ENCODE peak calls at places on chromosomes 3 and 15, in eight cellular contexts. Z is GDM1; X is HFF-Myc; E is hippocampal formation; A is activated T-cell treated with anti-CD3 and anti-CD28 coated beads, Interleukin-2, amount 50 U/mL, for 72 hours; D is left cardiac atrium; W is HuH-7.5; P is NCI-H2081. L is an unnamed sample.

GRCh38 chr15:75713338-75713895 is 769 bp upstream of the CSPG4 start:
- DNase-seq in Z (no peak), X (no peak), E (no peak), A (no peak), D (no peak), W (no peak), P (no peak), L (no peak)

GRCh38 chr3:57160046-57160730 is 5.0 kb downstream of the IL17RD start:
- DNase-seq in Z (no peak), X (no peak), E (no peak), A (no peak), D (peak), W (no peak), P (no peak), L (no peak)

GRCh38 chr3:188046561-188047213 is 107.3 kb upstream of the LPP start:
- DNase-seq in Z (no peak), X (no peak), E (no peak), A (no peak), D (no peak), W (no peak), P (no peak), L (no peak)

GRCh38 chr3:120615863-120616599 is 19.9 kb downstream of the NDUFB4 start:
- DNase-seq in Z (no peak), X (peak), E (no peak), A (no peak), D (peak), W (no peak), P (no peak), L (no peak)

GRCh38 chr15:66704019-66704782 is 2.2 kb downstream of the SMAD6 start:
- DNase-seq in Z (no peak), X (no peak), E (no peak), A (peak), D (no peak), W (peak), P (no peak), L (no peak)

GRCh38 chr3:42014949-42015533 is 53.1 kb upstream of the ULK4 start:
- DNase-seq in Z (no peak), X (no peak), E (peak), A (peak), D (peak), W (peak), P (peak), L (no peak)

GRCh38 chr3:185727873-185728272 is 97.0 kb downstream of the IGF2BP2 start:
- DNase-seq in Z (no peak), X (no peak), E (no peak), A (no peak), D (no peak), W (no peak), P (no peak), L (no peak)

GRCh38 chr3:188255190-188255589 is 101.2 kb downstream of the LPP start:
- DNase-seq in Z (no peak), X (no peak), E (no peak), A (no peak), D (no peak), W (no peak), P (no peak), L (no peak)

GRCh38 chr3:172844428-172844827 is 93.9 kb downstream of the ECT2 start:
- DNase-seq in Z (no peak), X (no peak), E (no peak), A (no peak), D (no peak), W (no peak), P (no peak), L (no peak)

GRCh38 chr3:45528429-45528828 is 66.1 kb upstream of the LIMD1 start:
- DNase-seq in Z (no peak), X (no peak), E (no peak), A (peak), D (no peak), W (no peak), P (no peak), L (no peak)

GRCh38 chr3:64057231-64057630 is 33.9 kb upstream of the PSMD6 start:
- DNase-seq in Z (no peak), X (no peak), E (no peak), A (no peak), D (no peak), W (no peak), P (no peak), L (no peak)

GRCh38 chr3:197580253-197580691 is 24.5 kb upstream of the BDH1 start:
- DNase-seq in Z (no peak), X (no peak), E (no peak), A (no peak), D (no peak), W (no peak), P (no peak), L (no peak)

GRCh38 chr15:91954211-91954804 is 100.8 kb downstream of the SLCO3A1 start:
- DNase-seq in Z (no peak), X (no peak), E (no peak), A (no peak), D (no peak), W (no peak), P (peak), L (no peak)

GRCh38 chr15:78617131-78617915 is 3.5 kb downstream of the CHRNA3 start:
- DNase-seq in Z (no peak), X (no peak), E (no peak), A (no peak), D (no peak), W (no peak), P (no peak), L (no peak)

GRCh38 chr15:86505951-86506350 is 426.3 kb downstream of the AGBL1 start:
- DNase-seq in Z (no peak), X (no peak), E (no peak), A (no peak), D (no peak), W (no peak), P (no peak), L (no peak)

GRCh38 chr15:101558217-101558941 is 68.9 kb upstream of the PCSK6 start:
- DNase-seq in Z (no peak), X (no peak), E (no peak), A (no peak), D (no peak), W (peak), P (no peak), L (no peak)

GRCh38 chr3:142608615-142609014 is 12.4 kb downstream of the PLS1 start:
- DNase-seq in Z (no peak), X (no peak), E (no peak), A (no peak), D (no peak), W (no peak), P (no peak), L (no peak)

GRCh38 chr3:39809181-39809994 is at the start of gene MYRIP:
- DNase-seq in Z (no peak), X (no peak), E (peak), A (no peak), D (peak), W (peak), P (peak), L (no peak)

GRCh38 chr3:196339493-196340254 is 1.5 kb upstream of the TM4SF19 start:
- DNase-seq in Z (peak), X (no peak), E (no peak), A (no peak), D (no peak), W (no peak), P (no peak), L (no peak)

GRCh38 chr3:118949113-118949760 is 85.4 kb downstream of the IGSF11 start:
- DNase-seq in Z (no peak), X (no peak), E (no peak), A (no peak), D (no peak), W (no peak), P (no peak), L (no peak)

GRCh38 chr15:92020765-92021164 is 167.3 kb downstream of the SLCO3A1 start:
- DNase-seq in Z (no peak), X (no peak), E (no peak), A (no peak), D (no peak), W (no peak), P (no peak), L (no peak)

GRCh38 chr15:36748743-36749142 is 169.3 kb downstream of the CDIN1 start:
- DNase-seq in Z (no peak), X (no peak), E (no peak), A (no peak), D (no peak), W (no peak), P (no peak), L (no peak)

GRCh38 chr15:74315626-74316025 is 51.8 kb downstream of the CYP11A1 start:
- DNase-seq in Z (peak), X (no peak), E (no peak), A (peak), D (no peak), W (no peak), P (no peak), L (no peak)

GRCh38 chr3:140343709-140344417 is 334.0 kb upstream of the TRIM42 start:
- DNase-seq in Z (no peak), X (no peak), E (no peak), A (no peak), D (no peak), W (no peak), P (peak), L (no peak)